ENCODE peak calls at places on chromosomes 13 and 19, in nine cellular contexts. J is NCI-H1417; B is HuH-7; N is effector CD4-positive, alpha-beta T cell; Z is esophagus squamous epithelium; Y is NCI-H510A; K is fibroblast of the conjunctiva; A is BJ; Q is progenitor cell of endocrine pancreas. L is an unnamed sample.

GRCh38 chr19:23772668-23773063 is 14.0 kb upstream of the ZNF681 start:
- DNase-seq in J (no peak), B (no peak), N (no peak), Z (no peak), Y (no peak), K (no peak), A (no peak), Q (no peak), L (no peak)

GRCh38 chr19:47176627-47177090 is 46.0 kb downstream of the SAE1 start:
- DNase-seq in J (no peak), B (no peak), N (peak; percentile 31), Z (no peak), Y (no peak), K (peak; percentile 39), A (peak; percentile 93), Q (no peak), L (peak; percentile 28)

GRCh38 chr19:13872695-13873389 is 4.1 kb upstream of the NANOS3 start:
- DNase-seq in J (no peak), B (peak; percentile 76), N (no peak), Z (no peak), Y (no peak), K (no peak), A (no peak), Q (no peak), L (no peak)

GRCh38 chr19:41887711-41888382 is 4.9 kb downstream of the ARHGEF1 start:
- DNase-seq in J (peak; percentile 90), B (peak; percentile 94), N (peak; percentile 78), Z (no peak), Y (peak; percentile 92), K (no peak), A (peak; percentile 15), Q (peak; percentile 78), L (peak; percentile 79)

GRCh38 chr19:15120135-15121026 is 13.2 kb downstream of the SYDE1 start:
- DNase-seq in J (no peak), B (no peak), N (no peak), Z (no peak), Y (no peak), K (no peak), A (no peak), Q (no peak), L (no peak)

GRCh38 chr19:11747277-11747676 is 8.5 kb upstream of the ZNF823 start:
- DNase-seq in J (no peak), B (no peak), N (no peak), Z (no peak), Y (no peak), K (no peak), A (no peak), Q (no peak), L (no peak)

GRCh38 chr19:39502640-39503417 is 4.1 kb downstream of the DLL3 start:
- DNase-seq in J (no peak), B (peak; percentile 96), N (peak; percentile 64), Z (no peak), Y (no peak), K (peak; percentile 39), A (no peak), Q (peak; percentile 53), L (peak; percentile 66)

GRCh38 chr19:9793051-9793591 is 24.6 kb upstream of the ZNF846 start:
- DNase-seq in J (no peak), B (no peak), N (peak; percentile 47), Z (no peak), Y (peak; percentile 52), K (no peak), A (no peak), Q (no peak), L (peak; percentile 40)

GRCh38 chr13:50224534-50224933 is 209.3 kb downstream of the KCNRG start:
- DNase-seq in J (no peak), B (no peak), N (no peak), Z (no peak), Y (no peak), K (peak; percentile 22), A (no peak), Q (no peak), L (no peak)

GRCh38 chr19:18408053-18408476 is 10.6 kb upstream of the LRRC25 start:
- DNase-seq in J (peak; percentile 31), B (peak; percentile 71), N (no peak), Z (no peak), Y (no peak), K (no peak), A (no peak), Q (no peak), L (no peak)

GRCh38 chr19:51760811-51761356 is at the start of gene FPR2:
- DNase-seq in J (no peak), B (no peak), N (no peak), Z (no peak), Y (no peak), K (no peak), A (no peak), Q (no peak), L (no peak)

GRCh38 chr19:10780368-10780767 is 55.6 kb downstream of the TMED1 start:
- DNase-seq in J (no peak), B (no peak), N (no peak), Z (peak; percentile 24), Y (no peak), K (peak; percentile 67), A (no peak), Q (no peak), L (no peak)

GRCh38 chr19:3108775-3109174 is 14.6 kb downstream of the GNA11 start:
- DNase-seq in J (peak; percentile 31), B (peak; percentile 73), N (peak; percentile 62), Z (no peak), Y (no peak), K (peak; percentile 13), A (no peak), Q (peak; percentile 56), L (peak; percentile 67)

GRCh38 chr19:31278555-31279435 is 70.4 kb downstream of the TSHZ3 start:
- DNase-seq in J (no peak), B (no peak), N (no peak), Z (no peak), Y (no peak), K (no peak), A (no peak), Q (no peak), L (no peak)

GRCh38 chr13:26718872-26719271 is 41.7 kb downstream of the GPR12 start:
- DNase-seq in J (no peak), B (no peak), N (no peak), Z (no peak), Y (no peak), K (no peak), A (no peak), Q (no peak), L (no peak)